ENCODE peak calls at places on chromosome 14, in seven cellular contexts. N, T, U, Y, S, R and I are unnamed samples.
A peak's percentile ranks its signal among the peaks of the same experiment; 100 is the strongest.

GRCh38 chr14:88189040-88189839 is 133.8 kb downstream of the KCNK10 start:
- DNase-seq in N (peak; percentile 85), S (peak; percentile 47), T (no peak), U (no peak), R (peak; percentile 80), Y (peak; percentile 88), I (peak; percentile 93)

GRCh38 chr14:65318636-65319506 is 93.7 kb upstream of the FUT8 start:
- DNase-seq in T (no peak), R (no peak), U (no peak), N (peak; percentile 86), Y (no peak), S (no peak), I (no peak)

GRCh38 chr14:55398679-55399078 is 13.0 kb downstream of the ATG14 start:
- DNase-seq in U (no peak), R (peak; percentile 98), T (no peak), Y (peak; percentile 97), S (no peak), N (no peak), I (peak; percentile 87)

GRCh38 chr14:51236314-51236713 is 3.7 kb upstream of the TMX1 start:
- DNase-seq in Y (peak; percentile 86), T (no peak), N (no peak), R (peak; percentile 36), U (no peak), S (no peak), I (peak; percentile 79)

GRCh38 chr14:83838221-83838620 is 1691.7 kb upstream of the FLRT2 start:
- DNase-seq in R (no peak), U (no peak), N (no peak), Y (peak; percentile 28), S (no peak), T (no peak), I (no peak)

GRCh38 chr14:98859301-98859700 is 412.7 kb downstream of the BCL11B start:
- DNase-seq in T (peak; percentile 11), Y (no peak), S (no peak), U (no peak), N (no peak), R (no peak), I (no peak)

GRCh38 chr14:22434030-22434429 is 155.0 kb downstream of the DAD1 start:
- DNase-seq in U (no peak), R (no peak), S (no peak), N (no peak), Y (no peak), T (no peak), I (no peak)

GRCh38 chr14:106185837-106186233 is 659.5 kb downstream of the TMEM121 start:
- DNase-seq in N (peak; percentile 5), U (no peak), Y (no peak), T (no peak), S (peak; percentile 44), R (no peak), I (no peak)

GRCh38 chr14:94041551-94042346 is 15.6 kb downstream of the OTUB2 start:
- DNase-seq in T (no peak), S (no peak), U (no peak), R (peak; percentile 85), Y (peak; percentile 47), N (no peak), I (peak; percentile 20)

GRCh38 chr14:47366006-47366405 is 309.4 kb downstream of the MDGA2 start:
- DNase-seq in U (no peak), Y (no peak), N (no peak), R (no peak), S (no peak), T (no peak), I (no peak)

GRCh38 chr14:70023871-70024270 is 144.7 kb downstream of the SMOC1 start:
- DNase-seq in Y (no peak), R (peak; percentile 22), N (no peak), S (no peak), U (no peak), T (no peak), I (no peak)

GRCh38 chr14:105508069-105508468 is 17.0 kb downstream of the TEDC1 start:
- DNase-seq in Y (no peak), S (no peak), R (no peak), U (no peak), N (no peak), T (peak; percentile 71), I (no peak)

GRCh38 chr14:50060871-50061663 is 55.3 kb downstream of the VCPKMT start:
- DNase-seq in R (peak; percentile 97), Y (peak; percentile 96), U (no peak), N (peak; percentile 87), T (peak; percentile 84), S (no peak), I (peak; percentile 96)

GRCh38 chr14:95689441-95689840 is 3.2 kb downstream of the TCL1B start:
- DNase-seq in N (no peak), U (no peak), S (no peak), R (no peak), T (no peak), Y (no peak), I (no peak)

GRCh38 chr14:83207550-83207949 is 1673.9 kb upstream of the SEL1L start:
- DNase-seq in U (no peak), Y (no peak), N (no peak), T (no peak), S (no peak), R (no peak), I (no peak)

GRCh38 chr14:85319101-85319500 is 210.8 kb upstream of the FLRT2 start:
- DNase-seq in R (no peak), U (no peak), S (no peak), N (no peak), T (no peak), Y (no peak), I (peak; percentile 57)